ENCODE peak calls at places on chromosomes 7 and 10, in ten cellular contexts. M is AG10803; F is fibroblast of pulmonary artery; T is astrocyte of the spinal cord; G is nephron progenitor cell; N is testis; Z is MM.1S; W is CD8-positive, alpha-beta T cell; B is hepatocyte; A is neural crest cell. V is an unnamed sample.

GRCh38 chr7:107009846-107010203 is 34.7 kb upstream of the PRKAR2B start:
- DNase-seq in F (no peak), A (no peak), N (no peak), M (no peak), W (no peak), Z (no peak), G (no peak), T (no peak), B (no peak), V (no peak)

GRCh38 chr10:71798308-71798624 is 24.9 kb upstream of the VSIR start:
- DNase-seq in F (no peak), N (no peak), G (no peak), Z (no peak), B (no peak), T (no peak), W (no peak), A (no peak), M (no peak), V (no peak)

GRCh38 chr10:96252730-96253129 is 18.6 kb downstream of the BLNK start:
- DNase-seq in Z (no peak), B (no peak), T (no peak), M (no peak), G (no peak), A (no peak), F (no peak), W (no peak), N (no peak), V (no peak)

GRCh38 chr7:117047496-117047895 is 94.2 kb downstream of the ST7 start:
- DNase-seq in W (no peak), Z (no peak), F (peak; percentile 33), M (peak; percentile 31), T (no peak), B (no peak), N (no peak), G (no peak), A (no peak), V (no peak)

GRCh38 chr7:153017197-153017596 is 257.6 kb downstream of the ACTR3B start:
- DNase-seq in A (no peak), T (no peak), B (no peak), W (no peak), M (no peak), Z (no peak), G (peak; percentile 8), F (no peak), N (peak; percentile 17), V (no peak)

GRCh38 chr10:110834622-110835219 is 37.0 kb upstream of the PDCD4 start:
- DNase-seq in W (no peak), A (no peak), M (no peak), F (peak; percentile 25), Z (no peak), B (peak; percentile 73), T (peak; percentile 28), G (peak; percentile 40), N (peak; percentile 68), V (no peak)

GRCh38 chr7:13850185-13850752 is 139.2 kb downstream of the ETV1 start:
- DNase-seq in B (peak; percentile 60), W (peak; percentile 38), M (peak; percentile 99), Z (peak; percentile 82), N (no peak), G (no peak), A (no peak), F (peak; percentile 95), T (peak; percentile 98), V (peak; percentile 64)

GRCh38 chr10:127855976-127856375 is 36.8 kb downstream of the CLRN3 start:
- DNase-seq in T (no peak), W (no peak), F (no peak), G (peak; percentile 18), Z (no peak), A (no peak), B (no peak), M (no peak), N (no peak), V (no peak)

GRCh38 chr10:132542086-132542775 is 4.6 kb downstream of the INPP5A start:
- DNase-seq in F (no peak), Z (no peak), T (no peak), N (no peak), G (no peak), A (no peak), W (no peak), M (no peak), B (no peak), V (no peak)

GRCh38 chr7:130845581-130846085 is 111.6 kb upstream of the KLF14 start:
- DNase-seq in N (no peak), Z (no peak), B (no peak), M (peak; percentile 92), A (no peak), G (no peak), T (peak; percentile 84), W (no peak), F (peak; percentile 63), V (no peak)

GRCh38 chr10:74153123-74153522 is 2.1 kb downstream of the ADK start:
- DNase-seq in Z (no peak), M (peak; percentile 65), G (no peak), F (peak; percentile 83), B (no peak), W (no peak), N (no peak), T (peak; percentile 25), A (no peak), V (peak; percentile 24)
- TF ChIP-seq CTCF in Z (peak; percentile 23), M (peak; percentile 53), G (no peak), F (peak; percentile 48), B (peak; percentile 19), W (no peak), N (peak; percentile 11), T (peak; percentile 45), A (peak; percentile 57), V (peak; percentile 51)

GRCh38 chr7:109318146-109318545 is 748.5 kb downstream of the DNAJB9 start:
- DNase-seq in Z (no peak), W (no peak), F (no peak), G (no peak), A (no peak), M (no peak), N (no peak), B (no peak), T (no peak), V (no peak)

GRCh38 chr7:109322833-109323232 is 753.2 kb downstream of the DNAJB9 start:
- DNase-seq in G (no peak), B (no peak), T (no peak), A (no peak), Z (peak; percentile 45), M (no peak), W (no peak), F (no peak), N (no peak), V (no peak)
- TF ChIP-seq CTCF in G (no peak), B (no peak), T (no peak), A (no peak), Z (no peak), M (no peak), W (no peak), F (no peak), N (no peak), V (no peak)

DNA sequence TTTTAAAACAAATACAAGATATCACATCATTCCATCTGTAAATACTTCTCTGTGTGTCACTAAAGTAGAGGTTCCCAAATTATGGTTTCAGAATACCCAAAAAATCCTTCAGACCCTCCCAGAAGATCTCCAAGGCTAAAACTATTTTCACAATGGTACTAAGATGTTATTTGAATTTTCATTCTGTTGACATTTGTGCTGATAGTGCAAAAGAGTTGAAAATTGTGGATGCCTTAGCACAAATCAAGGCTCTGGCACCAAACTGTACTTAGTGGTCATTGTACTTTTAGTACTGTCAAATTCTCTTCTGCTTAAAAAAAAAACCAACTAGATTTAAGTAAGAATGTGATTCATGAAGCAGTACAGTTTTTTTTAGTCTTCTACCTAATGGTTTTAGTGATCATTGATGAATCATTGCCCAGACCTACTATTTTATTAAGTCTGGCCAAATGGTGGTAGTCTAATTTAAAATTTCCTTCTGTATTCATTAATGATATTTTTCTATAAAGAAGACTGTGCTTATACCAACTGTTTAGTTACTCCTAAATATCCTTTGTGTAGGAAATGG is 50.5 kb downstream of the TPST1 start:
- DNase-seq in Z (no peak), G (no peak), B (no peak), N (no peak), M (peak; percentile 60), A (no peak), W (no peak), T (peak; percentile 66), F (peak; percentile 45), V (no peak)
- TF ChIP-seq CTCF in Z (no peak), G (no peak), B (no peak), N (no peak), M (no peak), A (no peak), W (no peak), T (no peak), F (no peak), V (no peak)

GRCh38 chr10:24953350-24954074 is 1.1 kb upstream of the PRTFDC1 start:
- DNase-seq in F (peak; percentile 77), Z (no peak), B (no peak), G (no peak), T (no peak), N (no peak), W (no peak), A (no peak), M (peak; percentile 92), V (no peak)

GRCh38 chr10:24951201-24952145 is 933 bp downstream of the PRTFDC1 start:
- DNase-seq in F (no peak), W (no peak), M (peak; percentile 53), A (peak; percentile 18), Z (no peak), G (peak; percentile 40), T (no peak), N (peak; percentile 33), B (peak; percentile 38), V (peak; percentile 20)

GRCh38 chr10:24952701-24953349 is 419 bp upstream of the PRTFDC1 start:
- DNase-seq in N (peak; percentile 34), T (no peak), F (peak; percentile 69), A (peak; percentile 62), Z (peak; percentile 14), M (peak; percentile 82), G (peak; percentile 76), B (peak; percentile 70), W (peak; percentile 60), V (peak; percentile 71)

GRCh38 chr10:24950439-24950838 is 2.0 kb downstream of the PRTFDC1 start:
- DNase-seq in W (no peak), Z (no peak), N (no peak), G (peak; percentile 32), M (no peak), F (no peak), T (no peak), B (no peak), A (no peak), V (no peak)

GRCh38 chr10:24952146-24952700 is at the start of gene PRTFDC1:
- DNase-seq in F (no peak), A (peak; percentile 56), G (peak; percentile 30), Z (no peak), M (no peak), T (no peak), N (peak; percentile 33), B (peak; percentile 71), W (peak; percentile 29), V (peak; percentile 58)
- TF ChIP-seq CTCF in F (peak; percentile 15), A (no peak), G (no peak), Z (no peak), M (peak; percentile 13), T (peak; percentile 33), N (no peak), B (peak; percentile 18), W (no peak), V (no peak)